ENCODE peak calls at places on chromosomes 3 and 15, in four cellular contexts. One of them, this sample, is unnamed.

GRCh38 chr3:45665101-45665572 is 24.1 kb upstream of the SACM1L start:
- DNase-seq in NK-92 treated with Interleukin-12 subunit alpha and Interleukin-12 subunit beta, amount 100 ng/mL, for 24 hours: peak
- DNase-seq in HuH-7: peak
- DNase-seq in GM10248: peak
- DNase-seq in this sample: no peak

GRCh38 chr3:50453907-50454306 is 49.5 kb downstream of the CACNA2D2 start:
- DNase-seq in GM10248: no peak
- DNase-seq in HuH-7: no peak
- DNase-seq in NK-92 treated with Interleukin-12 subunit alpha and Interleukin-12 subunit beta, amount 100 ng/mL, for 24 hours: no peak
- DNase-seq in this sample: no peak

GRCh38 chr3:98962189-98962930 is 60.9 kb upstream of the DCBLD2 start:
- DNase-seq in NK-92 treated with Interleukin-12 subunit alpha and Interleukin-12 subunit beta, amount 100 ng/mL, for 24 hours: no peak
- DNase-seq in HuH-7: no peak
- DNase-seq in GM10248: no peak
- DNase-seq in this sample: no peak

GRCh38 chr3:111210003-111210699 is 138.5 kb downstream of the NECTIN3 start:
- DNase-seq in NK-92 treated with Interleukin-12 subunit alpha and Interleukin-12 subunit beta, amount 100 ng/mL, for 24 hours: no peak
- DNase-seq in HuH-7: no peak
- DNase-seq in GM10248: no peak
- DNase-seq in this sample: no peak

GRCh38 chr3:185737020-185737419 is 87.8 kb downstream of the IGF2BP2 start:
- DNase-seq in HuH-7: no peak
- DNase-seq in NK-92 treated with Interleukin-12 subunit alpha and Interleukin-12 subunit beta, amount 100 ng/mL, for 24 hours: no peak
- DNase-seq in GM10248: no peak
- DNase-seq in this sample: no peak

GRCh38 chr3:52299815-52300611 is 12.4 kb downstream of the GLYCTK start:
- DNase-seq in GM10248: peak
- DNase-seq in HuH-7: peak
- DNase-seq in NK-92 treated with Interleukin-12 subunit alpha and Interleukin-12 subunit beta, amount 100 ng/mL, for 24 hours: no peak
- DNase-seq in this sample: no peak

GRCh38 chr15:59437777-59438574 is at the start of gene FAM81A:
- DNase-seq in NK-92 treated with Interleukin-12 subunit alpha and Interleukin-12 subunit beta, amount 100 ng/mL, for 24 hours: no peak
- DNase-seq in HuH-7: peak
- DNase-seq in GM10248: peak
- DNase-seq in this sample: no peak

GRCh38 chr3:24683090-24683489 is 188.4 kb upstream of the THRB start:
- DNase-seq in HuH-7: peak
- DNase-seq in NK-92 treated with Interleukin-12 subunit alpha and Interleukin-12 subunit beta, amount 100 ng/mL, for 24 hours: no peak
- DNase-seq in GM10248: no peak
- DNase-seq in this sample: no peak

GRCh38 chr3:62415312-62415791 is 42.0 kb upstream of the FEZF2 start:
- DNase-seq in HuH-7: no peak
- DNase-seq in NK-92 treated with Interleukin-12 subunit alpha and Interleukin-12 subunit beta, amount 100 ng/mL, for 24 hours: no peak
- DNase-seq in GM10248: no peak
- DNase-seq in this sample: no peak

GRCh38 chr15:31267161-31268107 is 59.2 kb upstream of the KLF13 start:
- DNase-seq in HuH-7: no peak
- DNase-seq in NK-92 treated with Interleukin-12 subunit alpha and Interleukin-12 subunit beta, amount 100 ng/mL, for 24 hours: no peak
- DNase-seq in GM10248: peak
- DNase-seq in this sample: no peak

GRCh38 chr15:45635191-45635638 is 386 bp downstream of the SQOR start:
- DNase-seq in HuH-7: peak
- DNase-seq in NK-92 treated with Interleukin-12 subunit alpha and Interleukin-12 subunit beta, amount 100 ng/mL, for 24 hours: peak
- DNase-seq in GM10248: peak
- DNase-seq in this sample: no peak

GRCh38 chr3:177604181-177604580 is 406.9 kb upstream of the TBL1XR1 start:
- DNase-seq in GM10248: no peak
- DNase-seq in HuH-7: no peak
- DNase-seq in NK-92 treated with Interleukin-12 subunit alpha and Interleukin-12 subunit beta, amount 100 ng/mL, for 24 hours: no peak
- DNase-seq in this sample: no peak

GRCh38 chr3:174202146-174202545 is 657.0 kb upstream of the NAALADL2 start:
- DNase-seq in GM10248: no peak
- DNase-seq in NK-92 treated with Interleukin-12 subunit alpha and Interleukin-12 subunit beta, amount 100 ng/mL, for 24 hours: no peak
- DNase-seq in HuH-7: no peak
- DNase-seq in this sample: no peak

GRCh38 chr15:94258246-94258645 is 26.9 kb downstream of the MCTP2 start:
- DNase-seq in NK-92 treated with Interleukin-12 subunit alpha and Interleukin-12 subunit beta, amount 100 ng/mL, for 24 hours: no peak
- DNase-seq in GM10248: peak
- DNase-seq in HuH-7: no peak
- DNase-seq in this sample: no peak

GRCh38 chr15:43317566-43318184 is 12.7 kb downstream of the LCMT2 start:
- DNase-seq in HuH-7: no peak
- DNase-seq in NK-92 treated with Interleukin-12 subunit alpha and Interleukin-12 subunit beta, amount 100 ng/mL, for 24 hours: no peak
- DNase-seq in GM10248: no peak
- DNase-seq in this sample: no peak

GRCh38 chr3:143839980-143840379 is 8.3 kb downstream of the SLC9A9 start:
- DNase-seq in NK-92 treated with Interleukin-12 subunit alpha and Interleukin-12 subunit beta, amount 100 ng/mL, for 24 hours: no peak
- DNase-seq in HuH-7: no peak
- DNase-seq in GM10248: no peak
- DNase-seq in this sample: no peak

GRCh38 chr3:196643201-196643749 is 3.8 kb downstream of the NRROS start:
- DNase-seq in GM10248: peak
- DNase-seq in NK-92 treated with Interleukin-12 subunit alpha and Interleukin-12 subunit beta, amount 100 ng/mL, for 24 hours: peak
- DNase-seq in HuH-7: no peak
- DNase-seq in this sample: no peak

GRCh38 chr15:90763700-90764099 is 46.6 kb downstream of the BLM start:
- DNase-seq in NK-92 treated with Interleukin-12 subunit alpha and Interleukin-12 subunit beta, amount 100 ng/mL, for 24 hours: no peak
- DNase-seq in GM10248: no peak
- DNase-seq in HuH-7: no peak
- DNase-seq in this sample: no peak